ENCODE peak calls at places on chromosomes 5 and 9, in seven cellular contexts. T, J, H, F, M, P and L are unnamed samples.

GRCh38 chr9:127808347-127809001 is 5.8 kb downstream of the FPGS start:
- ATAC-seq in T (no peak), J (no peak), H (no peak), F (no peak), M (no peak), P (no peak), L (no peak)

GRCh38 chr9:136455043-136456002 is 15.7 kb upstream of the INPP5E start:
- ATAC-seq in T (no peak), J (no peak), H (no peak), F (no peak), M (peak), P (peak), L (no peak)

GRCh38 chr5:180399391-180399790 is 46.3 kb upstream of the GFPT2 start:
- ATAC-seq in T (no peak), J (peak), H (no peak), F (no peak), M (no peak), P (no peak), L (no peak)

GRCh38 chr5:78927657-78928282 is 57.3 kb downstream of the ARSB start:
- ATAC-seq in T (no peak), J (no peak), H (no peak), F (no peak), M (no peak), P (peak), L (no peak)

GRCh38 chr9:113309204-113309813 is 6.1 kb upstream of the RNF183 start:
- ATAC-seq in T (peak), J (no peak), H (peak), F (no peak), M (peak), P (peak), L (no peak)

GRCh38 chr5:38023799-38024198 is 184.0 kb upstream of the GDNF start:
- ATAC-seq in T (no peak), J (no peak), H (no peak), F (no peak), M (no peak), P (peak), L (no peak)

GRCh38 chr9:130682490-130683121 is 11.0 kb upstream of the EXOSC2 start:
- ATAC-seq in T (peak), J (peak), H (peak), F (peak), M (peak), P (peak), L (no peak)

GRCh38 chr9:31236344-31236743 is 1148.1 kb upstream of the ACO1 start:
- ATAC-seq in T (no peak), J (no peak), H (no peak), F (no peak), M (no peak), P (no peak), L (peak)

GRCh38 chr9:109401990-109402318 is 81.1 kb upstream of the EPB41L4B start:
- ATAC-seq in T (no peak), J (no peak), H (no peak), F (no peak), M (no peak), P (no peak), L (no peak)

GRCh38 chr9:76629205-76629990 is 134.8 kb upstream of the PCA3 start:
- ATAC-seq in T (peak), J (no peak), H (no peak), F (no peak), M (no peak), P (no peak), L (no peak)

GRCh38 chr5:45578270-45578669 is 117.9 kb downstream of the HCN1 start:
- ATAC-seq in T (no peak), J (no peak), H (peak), F (peak), M (peak), P (no peak), L (no peak)

GRCh38 chr9:69236188-69236587 is 62.1 kb downstream of the TJP2 start:
- ATAC-seq in T (no peak), J (no peak), H (no peak), F (no peak), M (peak), P (no peak), L (no peak)

GRCh38 chr9:87350915-87351314 is 146.8 kb upstream of the DAPK1 start:
- ATAC-seq in T (no peak), J (no peak), H (no peak), F (no peak), M (no peak), P (no peak), L (no peak)

GRCh38 chr9:133340916-133341315 is 4.9 kb upstream of the SURF6 start:
- ATAC-seq in T (no peak), J (no peak), H (no peak), F (no peak), M (no peak), P (no peak), L (no peak)